ENCODE peak calls at places on chromosome 11, in eight cellular contexts. H, S, D, B, T, Z, A and R are unnamed samples.

GRCh38 chr11:17563248-17563647 is 16.2 kb downstream of the OTOG start:
- DNase-seq in D (no peak), H (no peak), T (peak), S (no peak), Z (no peak), B (no peak), A (no peak), R (no peak)

GRCh38 chr11:134124660-134125451 is 56.0 kb downstream of the JAM3 start:
- DNase-seq in B (peak), D (peak), S (no peak), Z (no peak), T (peak), A (no peak), H (peak), R (no peak)

GRCh38 chr11:65219930-65220213 is 38.1 kb downstream of the CAPN1 start:
- DNase-seq in Z (no peak), B (no peak), A (no peak), D (no peak), S (no peak), H (no peak), T (no peak), R (no peak)

GRCh38 chr11:131748146-131749050 is 378.0 kb downstream of the NTM start:
- DNase-seq in T (peak), H (peak), A (no peak), S (peak), Z (peak), B (no peak), D (peak), R (peak)

GRCh38 chr11:121961228-121961860 is 154.7 kb downstream of the BLID start:
- DNase-seq in S (no peak), Z (no peak), D (peak), H (no peak), T (no peak), A (no peak), B (no peak), R (no peak)

GRCh38 chr11:116840224-116840745 is 2.9 kb upstream of the APOA1 start:
- DNase-seq in Z (no peak), D (peak), A (no peak), B (no peak), H (no peak), S (peak), T (no peak), R (no peak)

GRCh38 chr11:43138621-43139140 is 173.1 kb upstream of the API5 start:
- DNase-seq in B (no peak), H (no peak), Z (no peak), D (no peak), A (no peak), S (no peak), T (no peak), R (no peak)

GRCh38 chr11:15901046-15901445 is 455.3 kb downstream of the SOX6 start:
- DNase-seq in B (no peak), H (no peak), A (no peak), D (peak), T (no peak), S (no peak), Z (no peak), R (no peak)

GRCh38 chr11:10287766-10288165 is 6.3 kb downstream of the SBF2 start:
- DNase-seq in A (no peak), Z (no peak), B (no peak), D (no peak), H (no peak), T (no peak), S (no peak), R (no peak)

GRCh38 chr11:34313099-34313517 is 44.7 kb downstream of the ABTB2 start:
- DNase-seq in Z (no peak), B (no peak), T (no peak), S (no peak), H (no peak), A (no peak), D (peak), R (no peak)

GRCh38 chr11:123091541-123091940 is 29.6 kb upstream of the HSPA8 start:
- DNase-seq in T (no peak), B (no peak), S (no peak), H (no peak), D (no peak), Z (no peak), A (no peak), R (no peak)

GRCh38 chr11:133595998-133596590 is 63.8 kb upstream of the OPCML start:
- DNase-seq in A (no peak), H (no peak), B (no peak), D (no peak), T (no peak), S (no peak), Z (no peak), R (no peak)

GRCh38 chr11:113675003-113675471 is 31.1 kb downstream of the TMPRSS5 start:
- DNase-seq in D (peak), Z (no peak), B (no peak), H (no peak), S (no peak), A (no peak), T (no peak), R (no peak)

GRCh38 chr11:117214404-117215110 is 15.4 kb downstream of the TAGLN start:
- DNase-seq in D (no peak), Z (no peak), A (no peak), B (no peak), T (no peak), S (no peak), H (no peak), R (no peak)

GRCh38 chr11:64060861-64061444 is 25.2 kb downstream of the FLRT1 start:
- DNase-seq in A (no peak), H (peak), S (no peak), T (peak), B (peak), Z (peak), D (peak), R (no peak)